ENCODE peak calls at places on chromosomes 16 and 17, in five cellular contexts. B is hepatocyte, D is tibial artery, R is endothelial cell, J is chondrocyte. W is an unnamed sample.

GRCh38 chr17:78125976-78126894 is 2.3 kb downstream of the TMC6 start:
- DNase-seq in B (no peak), D (no peak), R (no peak), J (no peak), W (no peak)

GRCh38 chr17:50177983-50178834 is 12.4 kb downstream of the SGCA start:
- DNase-seq in B (peak), D (peak), R (peak), J (peak), W (peak)

GRCh38 chr17:16442594-16443389 is 27.4 kb downstream of the TRPV2 start:
- DNase-seq in B (no peak), D (no peak), R (no peak), J (no peak), W (no peak)

GRCh38 chr16:4293822-4294457 is 21.1 kb upstream of the TFAP4 start:
- DNase-seq in B (peak), D (peak), R (peak), J (no peak), W (peak)

GRCh38 chr16:24505959-24506358 is 33.4 kb upstream of the RBBP6 start:
- DNase-seq in B (no peak), D (no peak), R (no peak), J (no peak), W (no peak)

GRCh38 chr16:67394271-67395104 is 1.2 kb upstream of the TPPP3 start:
- DNase-seq in B (peak), D (no peak), R (peak), J (no peak), W (peak)

GRCh38 chr16:26645629-26646028 is 421.1 kb upstream of the C16orf82 start:
- DNase-seq in B (peak), D (no peak), R (peak), J (no peak), W (peak)

GRCh38 chr16:88387177-88387576 is 4.4 kb downstream of the ZNF469 start:
- DNase-seq in B (no peak), D (no peak), R (no peak), J (peak), W (no peak)

GRCh38 chr17:19354123-19354522 is 8.4 kb downstream of the B9D1 start:
- DNase-seq in B (no peak), D (peak), R (no peak), J (no peak), W (no peak)

GRCh38 chr16:51967566-51967965 is 579.4 kb downstream of the TOX3 start:
- DNase-seq in B (no peak), D (no peak), R (no peak), J (no peak), W (peak)

GRCh38 chr17:50893183-50893993 is 27.2 kb upstream of the TOB1 start:
- DNase-seq in B (no peak), D (no peak), R (no peak), J (no peak), W (peak)

GRCh38 chr16:66888647-66889615 is 8.6 kb downstream of the PDP2 start:
- DNase-seq in B (no peak), D (no peak), R (no peak), J (no peak), W (no peak)

GRCh38 chr17:77839324-77840155 is 119.0 kb upstream of the TNRC6C start:
- DNase-seq in B (peak), D (no peak), R (no peak), J (no peak), W (no peak)

GRCh38 chr16:74901606-74902005 is 83.3 kb downstream of the WDR59 start:
- DNase-seq in B (no peak), D (no peak), R (no peak), J (no peak), W (no peak)

GRCh38 chr17:68697850-68698313 is 96.7 kb upstream of the FAM20A start:
- DNase-seq in B (no peak), D (peak), R (no peak), J (no peak), W (no peak)

DNA sequence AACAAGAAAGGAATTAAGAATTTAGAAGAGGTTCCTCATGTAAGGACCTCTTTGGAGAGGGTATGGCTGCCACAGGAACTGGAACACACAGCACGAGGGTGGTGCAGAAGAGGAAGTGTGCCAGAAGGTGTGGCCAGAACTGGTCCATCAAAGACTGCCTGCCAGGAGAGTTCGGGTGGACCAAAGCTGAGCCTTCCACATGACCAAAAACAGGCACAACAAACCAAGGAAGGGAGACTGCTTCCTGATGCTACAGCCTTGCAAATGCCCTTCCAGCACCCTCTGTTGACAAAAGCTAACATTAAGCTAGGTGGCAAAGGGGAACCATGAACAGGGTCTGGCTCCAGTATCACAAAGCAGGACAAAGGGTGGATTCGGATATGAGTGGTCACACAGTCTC is 125.8 kb upstream of the TMEM97 start:
- DNase-seq in B (no peak), D (peak), R (no peak), J (no peak), W (no peak)
- TF ChIP-seq CTCF in B (no peak), D (no peak), R (no peak), J (no peak), W (no peak)

DNA sequence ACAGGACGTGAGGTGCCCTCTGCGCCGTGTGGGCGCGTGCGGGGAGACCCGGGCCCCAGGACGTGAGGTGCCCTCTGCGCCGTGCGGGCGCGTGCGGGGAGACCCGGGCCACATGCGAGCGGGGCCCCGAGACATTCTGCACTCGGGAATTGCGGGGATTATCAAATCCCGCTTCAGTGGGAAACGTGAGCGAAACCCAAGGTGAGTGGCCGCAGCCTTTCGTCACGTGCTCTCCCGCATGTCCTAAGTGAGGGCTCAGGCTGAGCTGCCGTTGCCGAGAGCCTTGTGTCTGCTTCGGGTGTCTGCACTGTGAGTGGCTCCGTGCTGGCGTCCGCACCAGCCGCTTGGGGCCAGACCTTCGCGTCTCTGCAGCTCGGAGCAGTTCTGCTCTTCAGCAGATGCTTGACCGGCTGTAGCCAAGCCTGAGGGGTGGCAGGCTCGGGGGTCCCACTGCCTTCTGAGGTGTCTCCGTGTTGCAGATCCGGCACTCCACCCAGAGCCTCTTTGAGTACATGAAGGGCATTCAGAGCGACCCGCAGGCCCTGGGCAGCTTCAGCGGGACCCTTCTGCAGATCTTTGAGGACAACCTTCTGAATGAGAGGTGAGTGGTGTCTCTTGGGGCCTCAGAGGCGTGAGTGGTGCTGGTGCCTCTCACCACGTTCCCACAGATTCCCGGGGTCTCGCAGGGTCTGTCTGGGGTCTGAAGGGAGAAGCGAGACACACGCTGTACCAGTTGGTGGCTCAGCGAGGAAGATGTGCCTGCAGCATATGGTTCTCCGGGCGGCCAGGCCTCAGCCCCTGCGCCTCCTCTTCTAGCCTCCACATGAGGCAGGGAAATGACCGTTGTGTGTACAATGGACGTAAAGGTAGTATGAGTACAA is 90.5 kb upstream of the ZNF750 start:
- DNase-seq in B (no peak), D (no peak), R (no peak), J (peak), W (no peak)
- TF ChIP-seq CTCF in B (no peak), D (no peak), R (no peak), J (no peak), W (no peak)

GRCh38 chr17:38919316-38920078 is 5.9 kb upstream of the LASP1NB start:
- DNase-seq in B (no peak), D (no peak), R (no peak), J (peak), W (no peak)

GRCh38 chr17:38917259-38917658 is 8.2 kb upstream of the LASP1NB start:
- DNase-seq in B (no peak), D (no peak), R (no peak), J (no peak), W (no peak)

GRCh38 chr17:38918916-38919315 is 6.5 kb upstream of the LASP1NB start:
- DNase-seq in B (no peak), D (no peak), R (no peak), J (no peak), W (no peak)

GRCh38 chr17:38916771-38917170 is 8.6 kb upstream of the LASP1NB start:
- DNase-seq in B (no peak), D (no peak), R (no peak), J (peak), W (no peak)

DNA sequence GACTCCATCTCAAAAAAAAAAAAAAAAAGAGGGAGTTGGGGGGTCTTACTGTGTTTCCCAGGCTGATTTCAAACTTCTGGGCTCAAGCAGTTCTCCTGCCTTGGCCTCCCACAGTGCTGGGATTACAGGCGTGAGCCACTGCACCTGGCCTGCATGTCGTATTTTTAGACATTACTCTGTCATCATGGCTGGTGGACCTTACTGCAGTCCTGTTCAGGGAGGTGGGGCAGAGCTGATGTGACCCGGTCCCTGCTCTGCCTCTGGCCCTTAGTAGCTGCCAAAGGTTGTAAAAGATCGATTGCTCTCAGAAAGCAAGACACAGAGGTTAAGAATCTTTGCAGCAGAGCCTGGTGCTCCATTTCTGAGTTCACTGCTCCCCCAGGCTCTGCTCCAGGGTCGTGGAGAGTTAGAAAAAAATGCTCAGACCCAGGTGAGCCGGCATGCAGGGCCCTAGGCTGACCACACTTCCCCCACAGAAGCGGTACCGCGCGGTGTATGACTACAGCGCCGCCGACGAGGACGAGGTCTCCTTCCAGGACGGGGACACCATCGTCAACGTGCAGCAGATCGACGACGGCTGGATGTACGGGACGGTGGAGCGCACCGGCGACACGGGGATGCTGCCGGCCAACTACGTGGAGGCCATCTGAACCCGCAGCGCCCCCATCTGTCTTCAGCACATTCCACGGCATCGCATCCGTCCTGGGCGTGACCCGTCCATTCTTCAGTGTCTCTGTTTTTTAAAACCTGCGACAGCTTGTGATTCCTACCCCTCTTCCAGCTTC is 7.1 kb upstream of the LASP1NB start:
- DNase-seq in B (no peak), D (no peak), R (no peak), J (peak), W (no peak)
- TF ChIP-seq CTCF in B (no peak), D (no peak), R (no peak), J (peak), W (no peak)

GRCh38 chr16:81940781-81941560 is 70.3 kb downstream of the SDR42E1 start:
- DNase-seq in B (peak), D (no peak), R (no peak), J (no peak), W (no peak)
- TF ChIP-seq CTCF in B (peak), D (peak), R (peak), J (peak), W (peak)

DNA sequence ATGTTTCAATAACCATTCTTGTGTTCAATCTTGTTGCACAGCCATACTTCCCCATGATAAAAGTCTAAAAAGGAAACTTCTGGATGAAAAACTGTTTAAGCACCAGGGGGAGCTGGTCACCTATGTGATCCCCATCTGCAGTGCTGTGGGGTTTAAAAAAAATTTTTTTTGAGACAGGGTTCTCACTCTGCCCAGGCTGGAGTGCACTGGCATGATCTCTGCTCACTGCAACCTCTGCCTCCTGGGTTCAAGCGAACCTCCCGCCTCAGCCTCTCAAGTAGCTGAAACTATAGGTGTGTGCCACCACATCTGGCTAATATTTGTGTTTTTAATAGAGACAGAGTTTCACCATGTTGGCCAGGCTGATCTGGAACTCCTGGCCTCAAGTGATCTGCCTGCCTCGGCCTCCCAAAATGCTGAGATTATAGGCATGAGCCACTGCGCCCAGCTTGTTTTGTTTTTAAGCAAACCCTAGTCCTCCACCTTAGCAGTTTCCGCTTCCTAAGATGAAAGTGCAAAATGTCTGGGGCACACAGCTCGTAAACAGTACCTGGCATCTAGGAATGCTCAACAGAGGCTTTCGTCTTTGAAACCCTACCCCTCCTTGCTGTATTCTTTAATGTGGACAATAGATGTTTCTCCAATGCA is 25.4 kb downstream of the DNAJA2 start:
- DNase-seq in B (peak), D (no peak), R (peak), J (no peak), W (peak)
- TF ChIP-seq CTCF in B (peak), D (no peak), R (peak), J (peak), W (peak)

GRCh38 chr17:38605852-38606645 is at the start of gene SRCIN1:
- DNase-seq in B (peak), D (no peak), R (peak), J (no peak), W (peak)

GRCh38 chr17:38605230-38605851 is 411 bp downstream of the SRCIN1 start:
- DNase-seq in B (peak), D (no peak), R (peak), J (no peak), W (no peak)

GRCh38 chr17:38608648-38609047 is 2.9 kb upstream of the SRCIN1 start:
- DNase-seq in B (no peak), D (no peak), R (no peak), J (no peak), W (no peak)

GRCh38 chr17:38604479-38605229 is 1.1 kb downstream of the SRCIN1 start:
- DNase-seq in B (peak), D (no peak), R (peak), J (no peak), W (peak)

DNA sequence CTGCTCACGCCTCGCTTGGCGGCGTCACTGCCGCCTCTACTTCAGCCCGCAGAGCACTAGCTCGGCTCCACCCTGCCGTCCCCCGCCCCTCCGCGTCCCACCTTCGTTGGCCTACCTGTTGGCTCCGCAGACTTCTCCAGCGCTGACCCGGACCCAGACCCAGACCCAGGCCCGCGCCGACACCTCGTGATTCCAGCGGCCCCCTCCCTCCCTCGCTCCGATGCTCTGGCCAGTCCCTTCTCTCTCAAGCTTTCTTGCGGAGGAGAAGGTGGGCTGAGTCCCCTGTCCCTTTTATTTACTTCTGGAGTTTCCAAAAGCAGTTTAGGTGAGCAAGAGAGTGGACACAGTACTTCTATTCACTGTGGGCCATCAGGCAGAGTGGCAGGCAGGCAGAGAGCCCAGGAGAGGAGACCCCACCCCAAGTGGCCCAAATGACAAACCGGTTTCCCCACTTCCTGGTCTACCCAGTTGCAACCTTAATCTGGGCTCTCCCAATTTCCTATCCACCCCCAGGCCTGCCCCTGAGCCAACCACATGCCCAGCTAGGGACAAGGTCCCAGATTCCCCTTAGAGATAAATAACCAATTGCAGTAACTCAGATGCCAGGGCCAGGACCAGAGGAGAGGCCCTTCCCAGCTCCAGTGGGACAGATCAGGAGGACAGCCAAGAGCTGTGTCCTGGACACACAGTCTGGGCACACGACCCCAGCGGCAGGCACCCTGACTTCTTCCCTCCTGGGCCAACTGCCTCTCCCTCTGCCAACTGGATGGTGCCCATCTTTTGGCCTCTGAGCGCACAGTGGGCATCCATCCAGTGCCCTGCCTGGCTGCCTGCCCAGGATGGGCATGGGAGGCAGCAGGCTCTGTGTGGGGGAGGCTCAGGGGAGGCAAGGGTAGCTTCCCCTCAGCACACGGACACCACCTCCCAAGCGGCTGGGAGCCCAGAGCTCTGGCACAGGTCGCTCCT is 1.2 kb upstream of the SRCIN1 start:
- DNase-seq in B (no peak), D (no peak), R (no peak), J (no peak), W (no peak)
- TF ChIP-seq CTCF in B (no peak), D (peak), R (no peak), J (peak), W (peak)

DNA sequence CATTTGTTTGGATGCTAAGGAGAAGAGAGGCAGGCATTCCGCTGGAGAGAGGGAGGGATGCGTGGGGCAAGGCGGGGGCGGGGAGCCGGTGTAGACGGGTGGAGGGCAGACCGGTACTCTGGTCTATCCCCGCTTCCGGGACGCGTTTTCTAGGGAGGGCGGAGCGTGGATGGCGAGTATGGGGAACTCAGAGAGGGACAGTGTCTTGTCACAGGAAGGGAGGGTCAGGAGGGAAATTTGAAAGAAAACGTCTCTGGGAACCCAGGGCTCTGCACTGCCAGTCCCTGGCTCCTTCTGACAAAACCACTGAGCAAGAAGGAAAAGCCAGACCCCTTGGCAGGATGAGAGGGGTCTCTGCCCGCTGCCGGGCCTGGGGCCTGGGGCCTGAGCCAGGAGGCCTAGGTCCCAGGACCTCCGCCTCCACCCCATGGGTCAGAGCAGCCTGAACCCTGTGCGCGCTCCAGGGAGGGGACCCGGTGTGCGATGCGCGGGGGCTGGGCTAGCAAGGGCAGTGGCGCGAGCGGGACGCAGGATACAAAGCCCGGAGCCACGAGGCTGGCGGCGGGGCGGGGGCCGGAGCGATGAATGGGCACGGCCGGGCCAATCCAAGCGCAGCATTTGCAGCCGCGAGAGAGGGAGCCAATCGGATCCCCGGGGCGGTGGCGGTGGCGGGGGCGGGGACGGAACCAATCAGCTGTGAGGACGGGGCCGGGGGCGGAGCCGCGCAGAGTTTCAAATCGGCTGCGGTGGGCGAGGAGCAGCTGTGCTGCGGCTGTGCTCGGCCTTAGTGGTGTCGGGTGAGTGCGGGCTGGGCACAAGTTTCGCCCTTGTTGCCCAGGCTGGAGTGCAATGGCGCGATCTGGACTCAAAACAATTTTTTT is at the start of gene PIMREG:
- DNase-seq in B (peak), D (peak), R (peak), J (peak), W (peak)
- TF ChIP-seq CTCF in B (no peak), D (no peak), R (no peak), J (no peak), W (no peak)